ENCODE peak calls at places on chromosomes 11 and 22, in six cellular contexts. Q is effector memory CD4-positive, alpha-beta T cell; P is Calu3; T is ELF-1; S is GM04504; Y is cardiac muscle cell. I is an unnamed sample.

GRCh38 chr11:14107071-14107470 is 144.5 kb downstream of the SPON1 start:
- DNase-seq in Q (no peak), P (no peak), T (no peak), S (no peak), Y (no peak), I (no peak)

GRCh38 chr11:72439455-72439854 is 5.1 kb upstream of the CLPB start:
- DNase-seq in Q (no peak), P (no peak), T (no peak), S (peak; percentile 60), Y (no peak), I (no peak)

GRCh38 chr11:95835768-95836488 is 45.6 kb downstream of the CEP57 start:
- DNase-seq in Q (peak; percentile 43), P (peak; percentile 62), T (peak; percentile 63), S (peak; percentile 77), Y (peak; percentile 77), I (peak; percentile 57)

GRCh38 chr22:38228873-38229740 is 27.3 kb downstream of the MAFF start:
- DNase-seq in Q (no peak), P (peak; percentile 75), T (no peak), S (no peak), Y (no peak), I (no peak)

GRCh38 chr11:75236062-75236461 is 4.5 kb upstream of the TPBGL start:
- DNase-seq in Q (no peak), P (no peak), T (no peak), S (no peak), Y (no peak), I (no peak)

GRCh38 chr11:131465746-131466145 is 95.3 kb downstream of the NTM start:
- DNase-seq in Q (no peak), P (no peak), T (peak; percentile 79), S (no peak), Y (peak; percentile 80), I (peak; percentile 32)

GRCh38 chr11:130456276-130456675 is 7.8 kb downstream of the ADAMTS15 start:
- DNase-seq in Q (no peak), P (no peak), T (no peak), S (no peak), Y (no peak), I (no peak)

GRCh38 chr11:65522640-65523322 is 2.1 kb upstream of the SCYL1 start:
- DNase-seq in Q (no peak), P (no peak), T (peak; percentile 82), S (no peak), Y (no peak), I (no peak)

GRCh38 chr11:131481317-131481716 is 110.9 kb downstream of the NTM start:
- DNase-seq in Q (no peak), P (no peak), T (no peak), S (no peak), Y (no peak), I (no peak)

GRCh38 chr11:128686045-128686741 is 7.7 kb upstream of the FLI1 start:
- DNase-seq in Q (no peak), P (no peak), T (peak; percentile 34), S (no peak), Y (no peak), I (no peak)

GRCh38 chr22:43921361-43921760 is 2.2 kb upstream of the PNPLA3 start:
- DNase-seq in Q (no peak), P (peak; percentile 81), T (no peak), S (peak; percentile 59), Y (no peak), I (no peak)

GRCh38 chr22:48782817-48783511 is 1044.7 kb downstream of the BRD1 start:
- DNase-seq in Q (no peak), P (no peak), T (peak; percentile 72), S (no peak), Y (no peak), I (peak; percentile 21)

GRCh38 chr22:43127166-43127908 is 15.9 kb downstream of the MCAT start:
- DNase-seq in Q (no peak), P (peak; percentile 91), T (no peak), S (no peak), Y (no peak), I (no peak)

GRCh38 chr11:129734654-129735053 is 81.0 kb upstream of the TMEM45B start:
- DNase-seq in Q (no peak), P (no peak), T (no peak), S (no peak), Y (no peak), I (no peak)

GRCh38 chr22:43670545-43670944 is 141.6 kb downstream of the EFCAB6 start:
- DNase-seq in Q (no peak), P (no peak), T (no peak), S (no peak), Y (no peak), I (no peak)

GRCh38 chr11:116864531-116864930 is 27.1 kb upstream of the APOA1 start:
- DNase-seq in Q (no peak), P (no peak), T (no peak), S (no peak), Y (no peak), I (no peak)

GRCh38 chr11:91163619-91164451 is 941.0 kb upstream of the CHORDC1 start:
- DNase-seq in Q (no peak), P (no peak), T (no peak), S (no peak), Y (peak; percentile 25), I (no peak)

GRCh38 chr11:497565-498296 is 9.3 kb downstream of the RNH1 start:
- DNase-seq in Q (no peak), P (no peak), T (no peak), S (no peak), Y (no peak), I (no peak)

GRCh38 chr22:41429232-41429945 is 17.2 kb downstream of the TOB2 start:
- DNase-seq in Q (no peak), P (no peak), T (no peak), S (no peak), Y (no peak), I (no peak)

I was measured in neural crest cell.